ENCODE peak calls at places on chromosomes 7 and 10, in seven cellular contexts. One of them, this sample, is unnamed. For H3K36me3, the result is how much of the 10 kb centered on the place peaks cover.

GRCh38 chr7:46071601-46072000 is 150.5 kb upstream of the IGFBP3 start:
- DNase-seq in heart left ventricle: no peak
- DNase-seq in sigmoid colon: no peak
- DNase-seq in neural progenitor cell: no peak
- DNase-seq in CD8-positive, alpha-beta memory T cell: no peak
- DNase-seq in upper lobe of right lung: no peak
- DNase-seq in CD8-positive, alpha-beta T cell: no peak
- DNase-seq in this sample: no peak

GRCh38 chr10:59284111-59284975 is 78.0 kb downstream of the FAM13C start:
- DNase-seq in heart left ventricle: no peak
- DNase-seq in sigmoid colon: no peak
- DNase-seq in neural progenitor cell: no peak
- DNase-seq in CD8-positive, alpha-beta memory T cell: no peak
- DNase-seq in upper lobe of right lung: no peak
- DNase-seq in CD8-positive, alpha-beta T cell: no peak
- DNase-seq in this sample: no peak

GRCh38 chr10:86017841-86018734 is 348.5 kb downstream of the GRID1 start:
- DNase-seq in heart left ventricle: peak
- DNase-seq in sigmoid colon: no peak
- DNase-seq in neural progenitor cell: no peak
- DNase-seq in CD8-positive, alpha-beta memory T cell: no peak
- DNase-seq in upper lobe of right lung: peak
- DNase-seq in CD8-positive, alpha-beta T cell: no peak
- DNase-seq in this sample: peak

GRCh38 chr10:22427101-22427500 is 81.8 kb downstream of the SPAG6 start:
- DNase-seq in heart left ventricle: no peak
- DNase-seq in sigmoid colon: no peak
- DNase-seq in neural progenitor cell: no peak
- DNase-seq in CD8-positive, alpha-beta memory T cell: no peak
- DNase-seq in upper lobe of right lung: no peak
- DNase-seq in CD8-positive, alpha-beta T cell: no peak
- DNase-seq in this sample: no peak

GRCh38 chr10:60978287-60979115 is 34.5 kb upstream of the RHOBTB1 start:
- DNase-seq in heart left ventricle: no peak
- DNase-seq in sigmoid colon: no peak
- DNase-seq in neural progenitor cell: no peak
- DNase-seq in CD8-positive, alpha-beta memory T cell: no peak
- DNase-seq in upper lobe of right lung: no peak
- DNase-seq in CD8-positive, alpha-beta T cell: no peak
- DNase-seq in this sample: no peak

GRCh38 chr7:115707684-115708341 is 322.8 kb downstream of the TFEC start:
- DNase-seq in heart left ventricle: no peak
- DNase-seq in sigmoid colon: no peak
- DNase-seq in neural progenitor cell: no peak
- DNase-seq in CD8-positive, alpha-beta memory T cell: no peak
- DNase-seq in upper lobe of right lung: no peak
- DNase-seq in CD8-positive, alpha-beta T cell: no peak
- DNase-seq in this sample: no peak

GRCh38 chr7:5612695-5613094 is 168.8 kb downstream of the RNF216 start:
- DNase-seq in heart left ventricle: no peak
- DNase-seq in sigmoid colon: no peak
- DNase-seq in neural progenitor cell: no peak
- DNase-seq in CD8-positive, alpha-beta memory T cell: no peak
- DNase-seq in upper lobe of right lung: no peak
- DNase-seq in CD8-positive, alpha-beta T cell: no peak
- DNase-seq in this sample: no peak

GRCh38 chr10:79185067-79185774 is 116.5 kb downstream of the ZMIZ1 start:
- DNase-seq in heart left ventricle: no peak
- DNase-seq in sigmoid colon: no peak
- DNase-seq in neural progenitor cell: peak
- DNase-seq in CD8-positive, alpha-beta memory T cell: no peak
- DNase-seq in upper lobe of right lung: no peak
- DNase-seq in CD8-positive, alpha-beta T cell: no peak
- DNase-seq in this sample: no peak

GRCh38 chr10:114957673-114958072 is 19.7 kb downstream of the TRUB1 start:
- DNase-seq in heart left ventricle: no peak
- DNase-seq in sigmoid colon: no peak
- DNase-seq in neural progenitor cell: no peak
- DNase-seq in CD8-positive, alpha-beta memory T cell: no peak
- DNase-seq in upper lobe of right lung: no peak
- DNase-seq in CD8-positive, alpha-beta T cell: no peak
- DNase-seq in this sample: no peak
- H3K36me3 ChIP-seq in heart left ventricle: under half
- H3K36me3 ChIP-seq in sigmoid colon: under half
- H3K36me3 ChIP-seq in neural progenitor cell: under half
- H3K36me3 ChIP-seq in CD8-positive, alpha-beta memory T cell: under half
- H3K36me3 ChIP-seq in upper lobe of right lung: under half
- H3K36me3 ChIP-seq in CD8-positive, alpha-beta T cell: under half
- H3K36me3 ChIP-seq in this sample: under half

GRCh38 chr10:113153493-113154127 is 203.6 kb downstream of the TCF7L2 start:
- DNase-seq in heart left ventricle: no peak
- DNase-seq in sigmoid colon: no peak
- DNase-seq in neural progenitor cell: no peak
- DNase-seq in CD8-positive, alpha-beta memory T cell: no peak
- DNase-seq in upper lobe of right lung: no peak
- DNase-seq in CD8-positive, alpha-beta T cell: no peak
- DNase-seq in this sample: no peak
- H3K36me3 ChIP-seq in heart left ventricle: half or more
- H3K36me3 ChIP-seq in sigmoid colon: under half
- H3K36me3 ChIP-seq in neural progenitor cell: under half
- H3K36me3 ChIP-seq in CD8-positive, alpha-beta memory T cell: under half
- H3K36me3 ChIP-seq in upper lobe of right lung: half or more
- H3K36me3 ChIP-seq in CD8-positive, alpha-beta T cell: under half
- H3K36me3 ChIP-seq in this sample: half or more

DNA sequence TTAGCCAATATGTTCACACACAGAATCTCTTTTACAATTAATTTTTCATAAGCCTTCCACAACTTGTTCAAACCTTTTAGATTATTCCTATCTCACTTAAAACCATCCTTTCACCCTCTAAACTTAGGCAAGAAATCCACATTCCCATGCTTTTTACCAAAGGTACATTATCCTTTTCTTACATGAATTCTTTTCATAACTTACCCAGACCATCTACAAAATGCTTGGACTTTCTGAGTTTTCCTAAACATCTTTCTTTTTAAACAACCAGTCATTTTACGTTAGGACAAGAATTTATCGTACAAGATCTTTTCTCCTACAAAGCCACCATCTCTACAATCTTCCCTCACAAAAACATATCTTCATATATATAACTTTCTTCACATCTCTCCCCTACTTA is 18.8 kb upstream of the GARS1 start:
- DNase-seq in heart left ventricle: no peak
- DNase-seq in sigmoid colon: no peak
- DNase-seq in neural progenitor cell: no peak
- DNase-seq in CD8-positive, alpha-beta memory T cell: no peak
- DNase-seq in upper lobe of right lung: no peak
- DNase-seq in CD8-positive, alpha-beta T cell: no peak
- DNase-seq in this sample: no peak
- H3K36me3 ChIP-seq in heart left ventricle: half or more
- H3K36me3 ChIP-seq in sigmoid colon: under half
- H3K36me3 ChIP-seq in neural progenitor cell: under half
- H3K36me3 ChIP-seq in CD8-positive, alpha-beta memory T cell: under half
- H3K36me3 ChIP-seq in upper lobe of right lung: under half
- H3K36me3 ChIP-seq in CD8-positive, alpha-beta T cell: under half
- H3K36me3 ChIP-seq in this sample: under half

GRCh38 chr10:112524637-112525036 is 77.6 kb downstream of the VTI1A start:
- DNase-seq in heart left ventricle: no peak
- DNase-seq in sigmoid colon: no peak
- DNase-seq in neural progenitor cell: no peak
- DNase-seq in CD8-positive, alpha-beta memory T cell: no peak
- DNase-seq in upper lobe of right lung: no peak
- DNase-seq in CD8-positive, alpha-beta T cell: no peak
- DNase-seq in this sample: no peak

GRCh38 chr10:112525215-112525614 is 78.2 kb downstream of the VTI1A start:
- DNase-seq in heart left ventricle: no peak
- DNase-seq in sigmoid colon: no peak
- DNase-seq in neural progenitor cell: no peak
- DNase-seq in CD8-positive, alpha-beta memory T cell: no peak
- DNase-seq in upper lobe of right lung: no peak
- DNase-seq in CD8-positive, alpha-beta T cell: no peak
- DNase-seq in this sample: no peak

GRCh38 chr10:112528235-112528634 is 81.2 kb downstream of the VTI1A start:
- DNase-seq in heart left ventricle: no peak
- DNase-seq in sigmoid colon: no peak
- DNase-seq in neural progenitor cell: no peak
- DNase-seq in CD8-positive, alpha-beta memory T cell: no peak
- DNase-seq in upper lobe of right lung: no peak
- DNase-seq in CD8-positive, alpha-beta T cell: no peak
- DNase-seq in this sample: no peak

GRCh38 chr10:112526130-112526529 is 79.1 kb downstream of the VTI1A start:
- DNase-seq in heart left ventricle: no peak
- DNase-seq in sigmoid colon: no peak
- DNase-seq in neural progenitor cell: no peak
- DNase-seq in CD8-positive, alpha-beta memory T cell: no peak
- DNase-seq in upper lobe of right lung: no peak
- DNase-seq in CD8-positive, alpha-beta T cell: no peak
- DNase-seq in this sample: no peak

GRCh38 chr10:112526906-112527305 is 79.9 kb downstream of the VTI1A start:
- DNase-seq in heart left ventricle: no peak
- DNase-seq in sigmoid colon: no peak
- DNase-seq in neural progenitor cell: peak
- DNase-seq in CD8-positive, alpha-beta memory T cell: no peak
- DNase-seq in upper lobe of right lung: no peak
- DNase-seq in CD8-positive, alpha-beta T cell: no peak
- DNase-seq in this sample: no peak
- H3K36me3 ChIP-seq in heart left ventricle: under half
- H3K36me3 ChIP-seq in sigmoid colon: under half
- H3K36me3 ChIP-seq in neural progenitor cell: under half
- H3K36me3 ChIP-seq in CD8-positive, alpha-beta memory T cell: under half
- H3K36me3 ChIP-seq in upper lobe of right lung: under half
- H3K36me3 ChIP-seq in CD8-positive, alpha-beta T cell: under half
- H3K36me3 ChIP-seq in this sample: under half

GRCh38 chr7:326273-326672 is 36.3 kb downstream of the FOXL3 start:
- DNase-seq in heart left ventricle: peak
- DNase-seq in sigmoid colon: peak
- DNase-seq in neural progenitor cell: no peak
- DNase-seq in CD8-positive, alpha-beta memory T cell: no peak
- DNase-seq in upper lobe of right lung: no peak
- DNase-seq in CD8-positive, alpha-beta T cell: no peak
- DNase-seq in this sample: no peak

GRCh38 chr7:325811-326210 is 35.8 kb downstream of the FOXL3 start:
- DNase-seq in heart left ventricle: peak
- DNase-seq in sigmoid colon: peak
- DNase-seq in neural progenitor cell: no peak
- DNase-seq in CD8-positive, alpha-beta memory T cell: no peak
- DNase-seq in upper lobe of right lung: no peak
- DNase-seq in CD8-positive, alpha-beta T cell: no peak
- DNase-seq in this sample: no peak

GRCh38 chr7:324011-324410 is 34.0 kb downstream of the FOXL3 start:
- DNase-seq in heart left ventricle: peak
- DNase-seq in sigmoid colon: no peak
- DNase-seq in neural progenitor cell: no peak
- DNase-seq in CD8-positive, alpha-beta memory T cell: no peak
- DNase-seq in upper lobe of right lung: no peak
- DNase-seq in CD8-positive, alpha-beta T cell: no peak
- DNase-seq in this sample: no peak

GRCh38 chr7:326845-327304 is 36.9 kb downstream of the FOXL3 start:
- DNase-seq in heart left ventricle: no peak
- DNase-seq in sigmoid colon: no peak
- DNase-seq in neural progenitor cell: no peak
- DNase-seq in CD8-positive, alpha-beta memory T cell: no peak
- DNase-seq in upper lobe of right lung: no peak
- DNase-seq in CD8-positive, alpha-beta T cell: no peak
- DNase-seq in this sample: no peak

GRCh38 chr7:325051-325798 is 35.3 kb downstream of the FOXL3 start:
- DNase-seq in heart left ventricle: peak
- DNase-seq in sigmoid colon: peak
- DNase-seq in neural progenitor cell: no peak
- DNase-seq in CD8-positive, alpha-beta memory T cell: no peak
- DNase-seq in upper lobe of right lung: no peak
- DNase-seq in CD8-positive, alpha-beta T cell: no peak
- DNase-seq in this sample: no peak
- H3K36me3 ChIP-seq in heart left ventricle: under half
- H3K36me3 ChIP-seq in sigmoid colon: under half
- H3K36me3 ChIP-seq in neural progenitor cell: under half
- H3K36me3 ChIP-seq in CD8-positive, alpha-beta memory T cell: under half
- H3K36me3 ChIP-seq in upper lobe of right lung: under half
- H3K36me3 ChIP-seq in CD8-positive, alpha-beta T cell: under half
- H3K36me3 ChIP-seq in this sample: under half

GRCh38 chr10:133298466-133298865 is 10.2 kb downstream of the TUBGCP2 start:
- DNase-seq in heart left ventricle: no peak
- DNase-seq in sigmoid colon: no peak
- DNase-seq in neural progenitor cell: no peak
- DNase-seq in CD8-positive, alpha-beta memory T cell: no peak
- DNase-seq in upper lobe of right lung: no peak
- DNase-seq in CD8-positive, alpha-beta T cell: no peak
- DNase-seq in this sample: no peak
- H3K36me3 ChIP-seq in heart left ventricle: half or more
- H3K36me3 ChIP-seq in sigmoid colon: half or more
- H3K36me3 ChIP-seq in neural progenitor cell: under half
- H3K36me3 ChIP-seq in CD8-positive, alpha-beta memory T cell: under half
- H3K36me3 ChIP-seq in upper lobe of right lung: half or more
- H3K36me3 ChIP-seq in CD8-positive, alpha-beta T cell: under half
- H3K36me3 ChIP-seq in this sample: half or more